ENCODE peak calls at places on chromosome 2, in nine cellular contexts. P is activated gamma-delta T cell treated with Interleukin-2 at 50 U/mL for 16 hours; M is K562; H is NCI-H774; U is HT1080; E is HS-27A; I is tibial nerve; K is stimulated activated CD4-positive, alpha-beta T cell treated with anti-CD3 and anti-CD28 coated beads, Interleukin-15, amount 100 ng/mL, for 1 hour; G is HepG2. C is an unnamed sample.
A peak's percentile ranks its signal among the peaks of the same experiment; 100 is the strongest.

GRCh38 chr2:28382755-28383154 is 9.9 kb upstream of the FOSL2 start:
- DNase-seq in I (no peak), H (no peak), M (peak; percentile 39), U (no peak), E (no peak), K (no peak), P (no peak), G (no peak), C (no peak)

GRCh38 chr2:172415759-172416158 is 11.6 kb upstream of the ITGA6 start:
- DNase-seq in P (no peak), H (no peak), I (no peak), K (no peak), U (no peak), M (no peak), E (no peak), G (no peak), C (no peak)

GRCh38 chr2:64622443-64623231 is 31.1 kb downstream of the SERTAD2 start:
- DNase-seq in P (no peak), I (no peak), H (no peak), E (no peak), M (no peak), U (peak; percentile 73), G (no peak), K (no peak), C (peak; percentile 7)

GRCh38 chr2:173711816-173712215 is 253.4 kb downstream of the SP3 start:
- DNase-seq in K (no peak), E (no peak), H (no peak), M (no peak), I (no peak), U (no peak), P (no peak), G (no peak), C (no peak)

GRCh38 chr2:43714164-43714563 is 37.9 kb upstream of the C1GALT1C1L start:
- DNase-seq in K (no peak), H (no peak), U (peak; percentile 29), I (no peak), E (no peak), M (no peak), G (no peak), P (no peak), C (no peak)

GRCh38 chr2:88870267-88870839 is 178.9 kb downstream of the RPIA start:
- DNase-seq in G (no peak), U (no peak), M (no peak), K (no peak), I (no peak), P (no peak), E (no peak), H (no peak), C (no peak)

GRCh38 chr2:45009928-45010705 is 865 bp upstream of the SIX2 start:
- DNase-seq in I (peak; percentile 59), E (peak; percentile 78), M (no peak), H (no peak), K (no peak), G (no peak), P (no peak), U (peak; percentile 77), C (no peak)

GRCh38 chr2:89842180-89842908 is 1150.9 kb downstream of the RPIA start:
- DNase-seq in E (no peak), I (no peak), U (no peak), K (no peak), P (no peak), M (no peak), G (no peak), H (no peak), C (no peak)

GRCh38 chr2:53787911-53788289 is 1.1 kb downstream of the ERLEC1 start:
- DNase-seq in E (no peak), U (no peak), P (no peak), I (no peak), G (peak; percentile 27), M (no peak), K (no peak), H (peak; percentile 2), C (no peak)

GRCh38 chr2:118774458-118775133 is 72.9 kb downstream of the EN1 start:
- DNase-seq in I (no peak), H (no peak), P (no peak), U (no peak), K (no peak), G (no peak), M (peak; percentile 80), E (no peak), C (peak; percentile 33)

GRCh38 chr2:181120625-181121024 is 140.2 kb downstream of the UBE2E3 start:
- DNase-seq in P (no peak), U (peak; percentile 55), H (no peak), K (no peak), I (no peak), M (no peak), G (no peak), E (no peak), C (no peak)

GRCh38 chr2:96423866-96424265 is 81.3 kb downstream of the NEURL3 start:
- DNase-seq in G (no peak), E (no peak), M (no peak), K (no peak), H (no peak), U (no peak), I (no peak), P (no peak), C (no peak)

GRCh38 chr2:201924453-201924852 is 109.2 kb upstream of the FZD7 start:
- DNase-seq in I (no peak), U (no peak), E (no peak), M (no peak), G (peak; percentile 31), K (no peak), P (no peak), H (no peak), C (no peak)

GRCh38 chr2:120203341-120204021 is 19.7 kb downstream of the TMEM185B start:
- DNase-seq in E (no peak), G (no peak), K (no peak), U (no peak), H (no peak), M (no peak), P (no peak), I (no peak), C (no peak)

GRCh38 chr2:32357545-32358482 is 991 bp downstream of the BIRC6 start:
- DNase-seq in E (no peak), U (peak; percentile 11), P (peak; percentile 26), I (peak; percentile 7), M (peak; percentile 65), K (peak; percentile 22), G (peak; percentile 35), H (no peak), C (no peak)

GRCh38 chr2:120510751-120511395 is 164.9 kb downstream of the INHBB start:
- DNase-seq in K (no peak), I (no peak), P (no peak), U (no peak), M (no peak), E (no peak), G (no peak), H (no peak), C (no peak)

GRCh38 chr2:112836695-112837117 is at the start of gene IL1B:
- DNase-seq in P (no peak), M (no peak), E (no peak), U (peak; percentile 81), G (no peak), K (no peak), H (no peak), I (no peak), C (no peak)